ENCODE peak calls at places on chromosomes 3 and 15, in four cellular contexts. V, B, J and C are unnamed samples.
A peak's percentile ranks its signal among the peaks of the same experiment; 100 is the strongest.

GRCh38 chr3:49554639-49555265 is 475 bp downstream of the BSN start:
- DNase-seq in B (no peak), J (peak; percentile 57), V (no peak), C (peak; percentile 88)

GRCh38 chr3:56624725-56625124 is 58.3 kb downstream of the TASOR start:
- DNase-seq in J (no peak), B (no peak), V (no peak), C (no peak)

GRCh38 chr3:112781611-112782010 is 65.1 kb downstream of the CD200R1L start:
- DNase-seq in B (no peak), J (no peak), V (no peak), C (no peak)

GRCh38 chr3:69309810-69310209 is 76.1 kb downstream of the FRMD4B start:
- DNase-seq in B (peak; percentile 18), V (no peak), J (no peak), C (no peak)

GRCh38 chr3:153734777-153735551 is 386.2 kb upstream of the ARHGEF26 start:
- DNase-seq in B (peak; percentile 30), V (no peak), J (no peak), C (no peak)

GRCh38 chr3:130963444-130963843 is 63.2 kb downstream of the ASTE1 start:
- DNase-seq in B (no peak), J (no peak), V (no peak), C (no peak)

GRCh38 chr3:18559323-18559972 is 134.3 kb upstream of the SATB1 start:
- DNase-seq in J (peak; percentile 19), V (no peak), B (peak; percentile 9), C (no peak)

GRCh38 chr15:62886431-62887071 is 156.0 kb upstream of the TPM1 start:
- DNase-seq in B (peak; percentile 97), V (no peak), J (no peak), C (no peak)

GRCh38 chr3:71400986-71401451 is 182.5 kb downstream of the FOXP1 start:
- DNase-seq in V (no peak), B (peak; percentile 38), J (no peak), C (no peak)

GRCh38 chr3:183527980-183528379 is 27.5 kb downstream of the KLHL6 start:
- DNase-seq in B (no peak), V (no peak), J (no peak), C (no peak)

GRCh38 chr3:65342084-65342683 is 654.4 kb upstream of the ADAMTS9 start:
- DNase-seq in J (peak; percentile 61), V (no peak), B (peak; percentile 35), C (peak; percentile 76)

GRCh38 chr3:10614160-10614559 is 108.8 kb upstream of the ATP2B2 start:
- DNase-seq in B (no peak), J (no peak), V (no peak), C (no peak)

GRCh38 chr3:132659000-132659369 is 624 bp downstream of the ACAD11 start:
- DNase-seq in B (no peak), J (no peak), V (no peak), C (no peak)

GRCh38 chr3:4994823-4995499 is 15.7 kb downstream of the BHLHE40 start:
- DNase-seq in V (peak; percentile 53), B (peak; percentile 52), J (no peak), C (no peak)

GRCh38 chr3:25094932-25095690 is 333.0 kb upstream of the RARB start:
- DNase-seq in J (no peak), B (no peak), V (no peak), C (no peak)

GRCh38 chr3:35422826-35423601 is 216.3 kb upstream of the ARPP21 start:
- DNase-seq in V (no peak), B (no peak), J (no peak), C (no peak)

GRCh38 chr15:74053497-74053896 is 28.9 kb downstream of the GOLGA6A start:
- DNase-seq in V (no peak), J (no peak), B (no peak), C (no peak)

GRCh38 chr15:96362001-96362758 is 31.7 kb downstream of the NR2F2 start:
- DNase-seq in J (no peak), V (no peak), B (no peak), C (no peak)

GRCh38 chr15:57885435-57885834 is 178.9 kb downstream of the POLR2M start:
- DNase-seq in B (no peak), J (no peak), V (no peak), C (no peak)

GRCh38 chr3:160544837-160545236 is 20.5 kb downstream of the KPNA4 start:
- DNase-seq in B (no peak), J (no peak), V (no peak), C (no peak)

GRCh38 chr3:128547368-128547987 is 54.5 kb upstream of the GATA2 start:
- DNase-seq in V (peak; percentile 28), B (no peak), J (no peak), C (no peak)

DNA sequence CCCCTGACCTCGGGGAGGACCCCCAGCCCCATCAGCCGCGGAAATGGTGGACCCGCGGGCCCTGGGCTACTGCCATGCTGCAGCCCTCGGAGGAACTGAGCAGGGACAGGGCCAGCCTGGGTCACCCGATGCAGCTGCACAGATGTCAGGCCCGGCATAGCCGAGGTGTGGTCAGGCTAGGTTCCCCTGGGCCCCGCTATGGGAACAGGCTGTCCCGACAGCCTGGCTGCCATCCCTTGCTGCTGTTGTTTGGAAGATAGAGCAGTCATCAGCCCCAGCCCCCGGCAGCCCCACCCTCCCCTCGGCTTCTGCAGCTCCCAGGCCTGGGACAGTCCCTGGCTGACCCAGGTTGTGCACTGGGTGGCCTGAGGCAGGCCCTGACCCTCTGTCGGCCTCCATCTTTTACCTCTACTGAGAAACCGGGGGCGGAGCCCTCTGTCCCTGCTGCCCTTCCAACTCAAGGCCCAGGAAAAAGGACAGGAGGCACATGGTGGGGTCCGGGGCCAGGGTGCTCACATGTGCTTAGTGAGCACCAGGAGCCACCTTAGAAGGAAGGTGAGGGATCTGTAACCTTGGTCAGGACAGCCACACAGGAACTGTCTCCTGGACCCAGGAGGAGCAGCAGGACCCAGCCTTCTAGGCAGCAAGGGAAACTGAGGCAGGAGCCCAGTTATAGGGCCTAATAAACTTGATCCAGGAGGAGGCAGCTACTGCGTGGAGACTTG is 31.5 kb upstream of the FBLN2 start:
- DNase-seq in V (peak; percentile 95), J (no peak), B (no peak), C (no peak)
- H3K4me1 ChIP-seq in V (peaks cover 67% of the 10 kb centered on the region), J (no peaks in the 10 kb centered on the region), B (no peaks in the 10 kb centered on the region), C (peaks cover 7% of the 10 kb centered on the region)

GRCh38 chr15:60396964-60397771 is 618 bp downstream of the ANXA2 start:
- DNase-seq in J (peak; percentile 86), V (peak; percentile 89), B (no peak), C (peak; percentile 85)
- TF ChIP-seq POLR2AphosphoS5 in J (peak; percentile 64), V (no peak), B (no peak), C (peak; percentile 64)

GRCh38 chr15:77983091-77983707 is 94.3 kb downstream of the TBC1D2B start:
- DNase-seq in V (peak; percentile 53), B (peak; percentile 34), J (no peak), C (no peak)
- H3K9me3 ChIP-seq in V (no peaks in the 10 kb centered on the region), B (no peaks in the 10 kb centered on the region), J (no peaks in the 10 kb centered on the region), C (no peaks in the 10 kb centered on the region)

GRCh38 chr3:9101286-9101685 is 138.0 kb upstream of the RAD18 start:
- DNase-seq in J (no peak), B (no peak), V (no peak), C (no peak)
- H3K4me1 ChIP-seq in J (no peaks in the 10 kb centered on the region), B (no peaks in the 10 kb centered on the region), V (no peaks in the 10 kb centered on the region), C (no peaks in the 10 kb centered on the region)

DNA sequence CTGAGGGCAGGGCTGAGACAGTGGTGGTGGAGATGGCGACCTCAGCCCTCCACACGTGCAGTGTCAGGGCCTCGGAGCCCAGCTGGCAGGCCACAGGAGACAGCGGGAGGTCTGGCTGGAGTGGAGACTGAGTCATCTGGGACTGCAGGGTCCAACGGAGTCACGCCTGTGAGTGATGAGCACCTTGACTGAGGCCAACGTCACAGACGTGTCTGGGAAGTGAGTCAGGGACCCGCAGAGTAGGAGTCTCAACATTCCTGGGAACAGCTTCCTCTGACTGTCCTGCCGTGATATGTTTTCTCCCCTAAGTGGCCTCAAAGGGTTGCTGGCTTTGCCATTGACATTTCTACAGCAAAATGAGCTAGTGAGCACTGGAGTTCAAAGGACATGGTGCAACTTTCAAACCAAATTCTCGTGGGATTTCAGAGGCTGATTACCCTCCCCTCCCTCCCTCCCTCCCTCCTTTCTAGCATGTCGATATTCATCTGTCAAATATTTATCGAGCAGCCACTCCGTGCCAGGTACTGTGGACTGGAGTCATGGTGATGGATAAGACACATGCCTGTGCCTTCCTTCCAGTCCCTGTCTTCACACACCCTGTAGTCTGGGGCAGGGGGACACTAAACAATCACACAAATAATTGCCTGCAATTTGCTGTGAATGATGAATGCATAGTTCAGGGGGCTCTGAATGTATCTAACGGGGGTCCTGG is 53.3 kb upstream of the AMOTL2 start:
- DNase-seq in V (peak; percentile 80), J (no peak), B (peak; percentile 75), C (no peak)
- TF ChIP-seq POLR2AphosphoS5 in V (no peak), J (no peak), B (no peak), C (no peak)

DNA sequence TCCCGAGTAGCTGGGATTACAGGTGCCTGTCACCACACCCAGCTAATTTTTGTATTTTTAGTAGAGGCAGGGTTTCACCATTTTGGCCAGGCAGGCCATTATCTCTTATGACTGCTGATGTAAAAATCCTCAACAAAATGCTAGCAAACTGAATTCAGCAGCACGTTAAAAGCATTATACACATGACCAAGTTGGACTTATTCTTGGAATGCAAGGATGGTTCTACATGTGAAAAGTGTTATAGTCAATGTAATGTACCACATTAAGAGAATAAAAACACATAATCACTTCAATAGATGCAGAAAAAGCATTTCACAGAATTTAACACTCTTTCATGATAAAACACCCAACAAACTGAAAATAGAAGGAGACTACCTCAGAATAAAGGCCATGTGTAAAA is 20.2 kb downstream of the RNF13 start:
- DNase-seq in B (no peak), V (no peak), J (no peak), C (no peak)
- H3K9me3 ChIP-seq in B (peaks cover 69% of the 10 kb centered on the region), V (peaks cover 26% of the 10 kb centered on the region), J (peaks cover 30% of the 10 kb centered on the region), C (peaks cover 89% of the 10 kb centered on the region)